ENCODE peak calls at places on chromosomes 16 and 17, in nine cellular contexts. S is amniotic stem cell; V is type B pancreatic cell; R is T follicular helper cell; G is activated CD4-positive, alpha-beta T cell treated with anti-CD3 and anti-CD28 coated beads, Interleukin-2, amount 50 U/mL, for 48 hours; D is iris pigment epithelial cell; P is bronchial epithelial cell; X is left colon; U is HFF-Myc. O is an unnamed sample.

GRCh38 chr16:77833906-77834599 is 45.7 kb downstream of the VAT1L start:
- DNase-seq in S (no peak), V (no peak), R (no peak), G (no peak), D (peak), P (peak), X (no peak), U (peak), O (peak)

GRCh38 chr16:3674513-3675295 is 20.2 kb downstream of the DNASE1 start:
- DNase-seq in S (no peak), V (no peak), R (no peak), G (no peak), D (no peak), P (no peak), X (no peak), U (no peak), O (no peak)

GRCh38 chr17:7234100-7235012 is at the start of gene DVL2:
- DNase-seq in S (peak), V (peak), R (peak), G (peak), D (peak), P (peak), X (peak), U (no peak), O (peak)

GRCh38 chr16:15059324-15059723 is 3.5 kb upstream of the NTAN1 start:
- DNase-seq in S (no peak), V (no peak), R (no peak), G (no peak), D (no peak), P (no peak), X (no peak), U (no peak), O (no peak)

GRCh38 chr16:67673712-67674580 is 7.3 kb downstream of the C16orf86 start:
- DNase-seq in S (no peak), V (no peak), R (no peak), G (no peak), D (no peak), P (peak), X (peak), U (no peak), O (peak)

GRCh38 chr16:1132431-1132830 is 20.5 kb upstream of the CACNA1H start:
- DNase-seq in S (no peak), V (no peak), R (no peak), G (no peak), D (no peak), P (no peak), X (no peak), U (no peak), O (no peak)

GRCh38 chr16:83907111-83907510 is 8.2 kb downstream of the MLYCD start:
- DNase-seq in S (no peak), V (no peak), R (no peak), G (no peak), D (no peak), P (no peak), X (no peak), U (no peak), O (no peak)

GRCh38 chr17:32124985-32125847 is 17.1 kb upstream of the RHOT1 start:
- DNase-seq in S (no peak), V (no peak), R (no peak), G (no peak), D (peak), P (no peak), X (no peak), U (no peak), O (no peak)

GRCh38 chr17:54968954-54969400 is 412 bp downstream of the STXBP4 start:
- DNase-seq in S (peak), V (no peak), R (no peak), G (no peak), D (peak), P (peak), X (no peak), U (no peak), O (peak)

GRCh38 chr17:79792984-79793923 is 3.6 kb downstream of the CBX8 start:
- DNase-seq in S (peak), V (peak), R (no peak), G (no peak), D (peak), P (no peak), X (no peak), U (peak), O (peak)

GRCh38 chr16:20084624-20085226 is 11.0 kb upstream of the GPR139 start:
- DNase-seq in S (no peak), V (no peak), R (no peak), G (no peak), D (no peak), P (peak), X (no peak), U (no peak), O (no peak)

GRCh38 chr16:17921357-17921978 is 415.1 kb downstream of the NPIPA8 start:
- DNase-seq in S (no peak), V (no peak), R (peak), G (peak), D (no peak), P (peak), X (peak), U (no peak), O (peak)

GRCh38 chr17:40321502-40322416 is 12.8 kb downstream of the RARA start:
- DNase-seq in S (no peak), V (no peak), R (no peak), G (no peak), D (no peak), P (no peak), X (peak), U (no peak), O (no peak)